ENCODE peak calls at places on chromosomes 1 and 21, in six cellular contexts. I is IMR-90, Q is H9, R is mesendoderm, D is neuronal stem cell, C is mesenchymal stem cell. O is an unnamed sample.

GRCh38 chr1:151158311-151158710 is 1.9 kb downstream of the TNFAIP8L2 start:
- DNase-seq in I (no peak), R (no peak), Q (no peak), C (no peak), D (no peak), O (no peak)

GRCh38 chr1:93437976-93438605 is 9.8 kb upstream of the FNBP1L start:
- DNase-seq in I (peak; percentile 65), D (peak; percentile 11), Q (no peak), C (peak; percentile 61), R (peak; percentile 42), O (peak; percentile 88)

GRCh38 chr1:172653015-172653709 is 5.7 kb upstream of the FASLG start:
- DNase-seq in D (no peak), I (peak; percentile 63), Q (no peak), C (no peak), R (no peak), O (no peak)

GRCh38 chr1:28123461-28123961 is 35.1 kb upstream of the EYA3 start:
- DNase-seq in D (no peak), Q (no peak), I (peak; percentile 86), R (no peak), C (peak; percentile 65), O (peak; percentile 74)

GRCh38 chr1:213884942-213885341 is 102.8 kb upstream of the PROX1 start:
- DNase-seq in I (no peak), Q (no peak), R (no peak), D (no peak), C (no peak), O (no peak)

GRCh38 chr1:8394456-8395321 is 76.8 kb downstream of the SLC45A1 start:
- DNase-seq in R (no peak), I (peak; percentile 96), C (peak; percentile 89), Q (no peak), D (no peak), O (no peak)

GRCh38 chr1:161222175-161223019 is 1.0 kb downstream of the APOA2 start:
- DNase-seq in Q (no peak), C (no peak), R (no peak), D (no peak), I (no peak), O (no peak)

GRCh38 chr1:56541408-56541807 is 38.0 kb downstream of the PLPP3 start:
- DNase-seq in I (no peak), Q (no peak), C (no peak), D (no peak), R (no peak), O (no peak)

GRCh38 chr1:228081144-228081543 is 1.4 kb upstream of the ARF1 start:
- DNase-seq in I (no peak), D (no peak), C (no peak), Q (no peak), R (no peak), O (no peak)

GRCh38 chr1:216815239-216815955 is 92.2 kb upstream of the ESRRG start:
- DNase-seq in D (peak; percentile 33), Q (no peak), C (peak; percentile 30), R (no peak), I (peak; percentile 70), O (peak; percentile 22)

GRCh38 chr1:2255420-2256369 is 27.6 kb downstream of the SKI start:
- DNase-seq in C (peak; percentile 86), D (no peak), I (peak; percentile 73), R (peak; percentile 94), Q (peak; percentile 41), O (no peak)

GRCh38 chr1:10107985-10108663 is 75.4 kb downstream of the UBE4B start:
- DNase-seq in I (peak; percentile 85), Q (no peak), C (peak; percentile 86), R (peak; percentile 59), D (no peak), O (no peak)

GRCh38 chr1:17335821-17336718 is 28.1 kb downstream of the PADI4 start:
- DNase-seq in C (peak; percentile 60), D (peak; percentile 72), Q (peak; percentile 80), I (peak; percentile 41), R (peak; percentile 71), O (peak; percentile 90)

GRCh38 chr1:115278241-115278640 is 59.8 kb downstream of the NGF start:
- DNase-seq in R (no peak), I (no peak), Q (no peak), C (no peak), D (no peak), O (no peak)

GRCh38 chr1:247054992-247055415 is 23.6 kb downstream of the ZNF670 start:
- DNase-seq in D (no peak), R (no peak), C (peak; percentile 8), I (peak; percentile 28), Q (no peak), O (peak; percentile 12)

GRCh38 chr1:109595540-109595939 is 23.9 kb downstream of the GNAT2 start:
- DNase-seq in R (no peak), Q (no peak), D (no peak), I (peak; percentile 55), C (peak; percentile 61), O (no peak)

GRCh38 chr1:198234511-198235251 is 77.9 kb downstream of the NEK7 start:
- DNase-seq in C (peak; percentile 69), D (no peak), Q (no peak), I (peak; percentile 70), R (peak; percentile 83), O (no peak)

GRCh38 chr1:46617108-46617694 is 590 bp upstream of the MOB3C start:
- DNase-seq in C (no peak), D (no peak), R (no peak), Q (peak; percentile 47), I (no peak), O (no peak)

GRCh38 chr1:10424034-10424433 is 6.2 kb upstream of the CENPS start:
- DNase-seq in Q (no peak), I (peak; percentile 65), D (no peak), R (no peak), C (no peak), O (no peak)

GRCh38 chr1:28518745-28519341 is 13.0 kb downstream of the RCC1 start:
- DNase-seq in I (no peak), D (no peak), Q (no peak), C (peak; percentile 36), R (peak; percentile 79), O (peak; percentile 27)

GRCh38 chr1:153261793-153262371 is 2.4 kb downstream of the LORICRIN start:
- DNase-seq in Q (no peak), C (no peak), R (no peak), D (no peak), I (no peak), O (no peak)

GRCh38 chr1:17551755-17552234 is 12.3 kb downstream of the ARHGEF10L start:
- DNase-seq in R (no peak), I (peak; percentile 65), Q (no peak), C (peak; percentile 80), D (no peak), O (no peak)

GRCh38 chr1:178565586-178565985 is 52.7 kb downstream of the TEX35 start:
- DNase-seq in C (no peak), Q (no peak), D (no peak), R (no peak), I (no peak), O (no peak)

GRCh38 chr21:44758781-44759627 is 42.6 kb downstream of the UBE2G2 start:
- DNase-seq in I (no peak), D (no peak), R (no peak), C (no peak), Q (peak; percentile 42), O (no peak)

GRCh38 chr1:154419620-154420020 is 14.5 kb downstream of the IL6R start:
- DNase-seq in I (peak; percentile 95), R (no peak), C (peak; percentile 88), Q (no peak), D (no peak), O (no peak)
- H3K4me2 ChIP-seq in I (peak overlapping the region; percentile 67), R (no peak overlapping the region), C (peak overlapping the region; percentile 47), Q (no peak overlapping the region), D (no peak overlapping the region), O (no peak overlapping the region)

GRCh38 chr1:155084722-155085503 is 6.3 kb downstream of the EFNA3 start:
- DNase-seq in I (peak; percentile 91), D (peak; percentile 99), C (peak; percentile 96), R (peak; percentile 99), Q (peak; percentile 97), O (peak; percentile 94)
- H4K8ac ChIP-seq in I (peak overlapping the region; percentile 36), D (no peak overlapping the region), C (peak overlapping the region; percentile 77), R (no peak overlapping the region), Q (no peak overlapping the region), O (peak overlapping the region; percentile 25)

GRCh38 chr1:5889462-5889861 is 102.8 kb downstream of the NPHP4 start:
- DNase-seq in R (no peak), D (no peak), I (no peak), Q (no peak), C (no peak), O (no peak)

GRCh38 chr1:5886541-5887435 is 105.4 kb downstream of the NPHP4 start:
- DNase-seq in I (no peak), Q (no peak), C (no peak), R (no peak), D (no peak), O (no peak)

GRCh38 chr1:5888606-5889211 is 103.5 kb downstream of the NPHP4 start:
- DNase-seq in Q (peak; percentile 44), R (peak; percentile 65), I (no peak), D (no peak), C (no peak), O (no peak)

GRCh38 chr1:5886140-5886483 is 106.1 kb downstream of the NPHP4 start:
- DNase-seq in R (no peak), I (no peak), Q (no peak), C (no peak), D (no peak), O (no peak)

GRCh38 chr1:5887436-5888290 is 104.6 kb downstream of the NPHP4 start:
- DNase-seq in C (no peak), I (no peak), Q (no peak), D (no peak), R (no peak), O (no peak)
- H3K27ac ChIP-seq in C (peak overlapping the region; percentile 32), I (no peak overlapping the region), Q (no peak overlapping the region), D (no peak overlapping the region), R (no peak overlapping the region), O (no peak overlapping the region)

GRCh38 chr21:31713115-31713514 is 18.8 kb downstream of the SCAF4 start:
- DNase-seq in D (no peak), Q (no peak), C (no peak), R (no peak), I (no peak), O (no peak)
- H3K4me2 ChIP-seq in D (no peak overlapping the region), Q (no peak overlapping the region), C (no peak overlapping the region), R (no peak overlapping the region), I (no peak overlapping the region), O (no peak overlapping the region)

GRCh38 chr21:43278766-43279577 is 110.2 kb downstream of the CRYAA start:
- DNase-seq in Q (no peak), I (no peak), C (no peak), R (no peak), D (no peak), O (no peak)
- H4K8ac ChIP-seq in Q (no peak overlapping the region), I (no peak overlapping the region), C (no peak overlapping the region), R (no peak overlapping the region), D (no peak overlapping the region), O (no peak overlapping the region)

GRCh38 chr1:188228623-188229022 is 1399.9 kb downstream of the PLA2G4A start:
- DNase-seq in R (peak; percentile 2), D (no peak), Q (no peak), I (peak; percentile 4), C (no peak), O (no peak)
- H3K27ac ChIP-seq in R (no peak overlapping the region), D (no peak overlapping the region), Q (no peak overlapping the region), I (no peak overlapping the region), C (no peak overlapping the region), O (no peak overlapping the region)

GRCh38 chr1:35656148-35656862 is 15.0 kb upstream of the PSMB2 start:
- DNase-seq in I (peak; percentile 76), C (no peak), R (no peak), D (no peak), Q (no peak), O (no peak)
- H3K4me2 ChIP-seq in I (no peak overlapping the region), C (no peak overlapping the region), R (no peak overlapping the region), D (no peak overlapping the region), Q (no peak overlapping the region), O (no peak overlapping the region)